ENCODE peak calls at places on chromosomes 16 and 17, in nine cellular contexts. I is mesothelial cell of epicardium, F is adrenal gland, L is sigmoid colon, R is breast epithelium, V is mucosa of descending colon, U is RWPE2, B is lower leg skin, W is fibroblast of pulmonary artery. P is an unnamed sample.

GRCh38 chr17:74568116-74568873 is 986 bp upstream of the CD300H start:
- DNase-seq in I (no peak), F (no peak), L (no peak), R (no peak), V (no peak), U (no peak), B (no peak), W (peak), P (no peak)

GRCh38 chr16:64478258-64478906 is 643.5 kb downstream of the CDH11 start:
- DNase-seq in I (no peak), F (no peak), L (no peak), R (no peak), V (no peak), U (no peak), B (no peak), W (peak), P (no peak)

GRCh38 chr16:89193021-89193575 is 7.2 kb downstream of the SLC22A31 start:
- DNase-seq in I (no peak), F (no peak), L (no peak), R (no peak), V (peak), U (peak), B (no peak), W (peak), P (peak)

GRCh38 chr17:72004011-72004427 is 116.8 kb upstream of the SOX9 start:
- DNase-seq in I (no peak), F (peak), L (no peak), R (no peak), V (no peak), U (peak), B (no peak), W (peak), P (no peak)

GRCh38 chr16:22260490-22260889 is 36.7 kb upstream of the POLR3E start:
- DNase-seq in I (no peak), F (no peak), L (no peak), R (no peak), V (peak), U (no peak), B (no peak), W (no peak), P (no peak)

GRCh38 chr16:16164244-16164643 is 59.0 kb downstream of the ABCC6 start:
- DNase-seq in I (no peak), F (no peak), L (no peak), R (no peak), V (no peak), U (no peak), B (no peak), W (no peak), P (no peak)

GRCh38 chr16:73196670-73197069 is 148.7 kb upstream of the ZFHX3 start:
- DNase-seq in I (no peak), F (peak), L (peak), R (peak), V (peak), U (no peak), B (no peak), W (peak), P (no peak)

GRCh38 chr17:57242148-57242547 is 14.2 kb upstream of the MSI2 start:
- DNase-seq in I (no peak), F (no peak), L (no peak), R (no peak), V (no peak), U (no peak), B (no peak), W (no peak), P (no peak)

GRCh38 chr17:29617125-29617480 is 5.6 kb downstream of the CORO6 start:
- DNase-seq in I (no peak), F (peak), L (peak), R (peak), V (peak), U (no peak), B (peak), W (peak), P (no peak)

GRCh38 chr17:57861737-57862409 is 12.0 kb upstream of the MRPS23 start:
- DNase-seq in I (no peak), F (peak), L (peak), R (no peak), V (peak), U (no peak), B (peak), W (no peak), P (no peak)

GRCh38 chr17:37710344-37710886 is 34.4 kb downstream of the HNF1B start:
- DNase-seq in I (no peak), F (peak), L (no peak), R (no peak), V (peak), U (no peak), B (no peak), W (peak), P (no peak)

GRCh38 chr16:72241930-72242329 is 70.0 kb upstream of the PMFBP1 start:
- DNase-seq in I (no peak), F (peak), L (no peak), R (no peak), V (no peak), U (no peak), B (no peak), W (peak), P (no peak)

GRCh38 chr17:64534187-64534586 is 27.4 kb downstream of the CEP95 start:
- DNase-seq in I (no peak), F (no peak), L (no peak), R (no peak), V (peak), U (no peak), B (no peak), W (no peak), P (no peak)

GRCh38 chr16:84284168-84284722 is 10.4 kb upstream of the WFDC1 start:
- DNase-seq in I (no peak), F (peak), L (peak), R (no peak), V (peak), U (no peak), B (peak), W (peak), P (no peak)

GRCh38 chr17:21352221-21352980 is 23.8 kb upstream of the KCNJ12 start:
- DNase-seq in I (no peak), F (no peak), L (peak), R (no peak), V (no peak), U (peak), B (no peak), W (no peak), P (peak)

GRCh38 chr16:79970551-79971236 is 370.2 kb upstream of the MAF start:
- DNase-seq in I (no peak), F (peak), L (peak), R (peak), V (no peak), U (no peak), B (no peak), W (peak), P (no peak)

GRCh38 chr17:65797809-65798208 is 236.4 kb upstream of the AXIN2 start:
- DNase-seq in I (no peak), F (no peak), L (no peak), R (no peak), V (no peak), U (no peak), B (no peak), W (no peak), P (no peak)

GRCh38 chr16:57533618-57534336 is 2.6 kb downstream of the CCDC102A start:
- DNase-seq in I (no peak), F (peak), L (peak), R (peak), V (no peak), U (peak), B (peak), W (no peak), P (no peak)

GRCh38 chr17:73211745-73212144 is 18.9 kb downstream of the COG1 start:
- DNase-seq in I (no peak), F (peak), L (no peak), R (peak), V (no peak), U (peak), B (no peak), W (no peak), P (no peak)

GRCh38 chr17:19262650-19263620 is 25.8 kb downstream of the EPN2 start:
- DNase-seq in I (no peak), F (no peak), L (peak), R (no peak), V (no peak), U (no peak), B (no peak), W (peak), P (no peak)

GRCh38 chr16:70380205-70380918 is 33.7 kb downstream of the DDX19A start:
- DNase-seq in I (peak), F (peak), L (peak), R (peak), V (peak), U (peak), B (peak), W (peak), P (no peak)

GRCh38 chr17:52049051-52049450 is 109.5 kb downstream of the CA10 start:
- DNase-seq in I (no peak), F (no peak), L (no peak), R (no peak), V (no peak), U (no peak), B (no peak), W (no peak), P (no peak)

GRCh38 chr17:40191237-40192208 is 14.3 kb downstream of the RAPGEFL1 start:
- DNase-seq in I (no peak), F (peak), L (peak), R (peak), V (peak), U (peak), B (peak), W (peak), P (no peak)

DNA sequence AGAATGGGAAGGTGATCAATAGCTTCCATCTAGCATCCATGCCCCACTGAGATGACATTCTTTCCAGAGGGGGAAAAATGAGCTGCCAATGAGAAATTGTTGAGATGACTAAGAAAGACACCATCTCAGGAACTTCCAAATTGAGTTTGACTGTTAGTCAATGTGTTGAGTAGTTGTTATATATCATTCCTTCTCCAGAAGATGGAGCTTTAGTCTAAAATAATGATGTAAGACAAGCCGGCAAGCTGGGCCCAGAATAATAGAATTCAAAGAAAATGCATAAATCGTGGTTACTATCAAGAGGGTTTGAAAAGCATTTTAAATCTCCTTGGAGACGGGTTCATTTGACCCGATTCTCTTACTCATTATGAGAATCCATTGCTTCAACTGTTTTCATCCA is 71.0 kb upstream of the ATF7IP2 start:
- DNase-seq in I (no peak), F (peak), L (no peak), R (no peak), V (no peak), U (no peak), B (no peak), W (peak), P (no peak)
- TF ChIP-seq CTCF in I (no peak), F (peak), L (no peak), R (no peak), V (no peak), U (peak), B (no peak), W (peak), P (peak)

GRCh38 chr17:28227278-28228108 is 91.5 kb upstream of the TMEM97 start:
- DNase-seq in I (peak), F (peak), L (no peak), R (peak), V (peak), U (peak), B (peak), W (peak), P (no peak)
- TF ChIP-seq CTCF in I (no peak), F (peak), L (no peak), R (no peak), V (no peak), U (peak), B (no peak), W (no peak), P (peak)

GRCh38 chr17:16380640-16381495 is at the start of gene UBB:
- DNase-seq in I (peak), F (peak), L (peak), R (peak), V (peak), U (peak), B (peak), W (peak), P (peak)
- TF ChIP-seq CTCF in I (no peak), F (no peak), L (no peak), R (no peak), V (no peak), U (no peak), B (no peak), W (no peak), P (peak)

GRCh38 chr16:78321611-78322010 is 222.2 kb downstream of the WWOX start:
- DNase-seq in I (no peak), F (no peak), L (no peak), R (no peak), V (no peak), U (no peak), B (no peak), W (no peak), P (no peak)

GRCh38 chr16:78323315-78323714 is 223.9 kb downstream of the WWOX start:
- DNase-seq in I (no peak), F (no peak), L (no peak), R (no peak), V (no peak), U (no peak), B (no peak), W (no peak), P (no peak)

GRCh38 chr16:78325532-78325931 is 226.1 kb downstream of the WWOX start:
- DNase-seq in I (no peak), F (no peak), L (no peak), R (no peak), V (no peak), U (no peak), B (no peak), W (no peak), P (no peak)

DNA sequence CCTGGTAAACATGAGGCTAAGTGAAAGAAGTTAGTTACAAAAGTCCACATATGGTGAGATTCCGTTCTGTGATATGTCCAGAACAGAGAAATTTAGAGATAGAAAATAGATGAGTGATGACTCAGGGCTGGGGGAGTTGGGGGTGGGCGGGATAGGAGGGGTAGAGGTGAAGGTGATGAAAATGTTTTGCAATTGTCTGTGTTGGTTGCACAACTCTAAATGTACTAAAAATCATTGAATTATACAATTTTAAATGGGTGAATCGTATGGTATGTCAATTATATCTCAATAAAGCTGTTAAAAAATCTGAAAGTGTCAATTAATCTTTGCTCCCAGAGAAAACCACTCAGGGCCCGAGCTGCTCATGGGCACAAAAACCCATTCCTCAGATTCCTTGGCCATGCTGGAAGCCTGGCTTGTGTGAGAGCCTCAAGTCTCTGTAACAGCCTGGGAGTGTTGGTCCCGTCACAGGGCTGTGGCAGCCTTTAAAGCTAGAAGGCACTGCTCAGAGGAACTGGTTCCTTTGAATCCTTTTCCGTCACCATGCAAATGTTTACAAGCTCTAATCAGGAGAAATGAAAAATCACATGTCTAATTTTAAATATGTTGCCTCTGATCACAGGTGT is 225.3 kb downstream of the WWOX start:
- DNase-seq in I (no peak), F (no peak), L (no peak), R (no peak), V (no peak), U (no peak), B (no peak), W (no peak), P (no peak)
- TF ChIP-seq CTCF in I (no peak), F (no peak), L (no peak), R (no peak), V (no peak), U (no peak), B (no peak), W (no peak), P (no peak)

DNA sequence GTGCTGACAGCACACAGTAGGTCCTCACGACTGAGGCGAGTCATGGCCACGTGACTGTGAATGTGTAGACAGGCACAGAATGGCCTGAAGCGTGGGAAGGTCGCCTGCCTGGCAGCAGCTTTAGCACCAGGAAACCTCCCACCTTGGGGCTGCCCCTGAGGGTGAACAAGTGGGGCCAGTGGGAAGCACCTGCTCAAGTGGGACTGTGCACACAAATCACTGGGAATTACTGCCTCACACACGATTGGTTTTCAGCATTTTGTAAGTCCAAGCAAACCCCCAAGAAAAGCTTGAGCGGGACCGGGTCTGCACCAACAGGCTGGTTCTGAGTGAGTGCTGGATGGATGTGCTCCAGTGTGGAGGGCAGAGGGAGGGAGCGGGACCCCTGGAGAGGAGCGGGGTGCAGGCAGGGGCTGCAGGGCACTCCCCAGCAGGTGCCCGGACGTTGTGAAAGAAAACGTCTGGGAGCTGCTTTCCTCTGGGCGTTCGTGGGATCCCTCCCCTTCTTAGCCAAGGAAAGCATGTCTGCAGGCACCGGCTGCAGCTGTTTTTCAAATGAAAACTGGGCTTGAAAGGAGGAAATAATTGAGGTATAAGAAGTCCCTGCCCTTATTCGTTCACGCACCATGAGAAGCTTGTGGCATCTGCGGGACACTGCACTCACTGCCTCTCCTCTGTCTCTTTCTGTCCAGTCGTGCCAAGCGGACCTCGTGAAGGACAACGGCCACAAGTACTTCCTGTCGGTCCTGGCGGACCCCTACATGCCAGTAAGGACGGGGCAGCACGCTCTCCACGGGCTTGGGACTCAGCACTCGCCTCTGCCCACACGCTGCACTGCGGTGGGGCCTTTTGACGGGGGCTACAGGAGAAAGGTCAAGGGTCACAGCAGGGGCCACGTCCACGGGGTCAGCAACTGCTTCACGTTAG is 111.7 kb upstream of the CHMP6 start:
- DNase-seq in I (no peak), F (no peak), L (peak), R (no peak), V (peak), U (peak), B (no peak), W (no peak), P (peak)
- TF ChIP-seq CTCF in I (no peak), F (no peak), L (no peak), R (no peak), V (no peak), U (no peak), B (no peak), W (no peak), P (no peak)

GRCh38 chr16:62190426-62190825 is 154.2 kb upstream of the CDH8 start:
- DNase-seq in I (no peak), F (no peak), L (no peak), R (no peak), V (no peak), U (no peak), B (no peak), W (no peak), P (no peak)
- TF ChIP-seq CTCF in I (peak), F (peak), L (peak), R (no peak), V (no peak), U (peak), B (no peak), W (peak), P (peak)

GRCh38 chr16:2767891-2768290 is 9.2 kb downstream of the ELOB start:
- DNase-seq in I (no peak), F (peak), L (no peak), R (no peak), V (peak), U (no peak), B (no peak), W (no peak), P (no peak)

GRCh38 chr16:2768403-2769089 is 8.5 kb downstream of the ELOB start:
- DNase-seq in I (no peak), F (no peak), L (no peak), R (no peak), V (no peak), U (no peak), B (no peak), W (no peak), P (no peak)

GRCh38 chr16:2765462-2766404 is 11.3 kb downstream of the ELOB start:
- DNase-seq in I (no peak), F (no peak), L (no peak), R (no peak), V (peak), U (no peak), B (no peak), W (no peak), P (no peak)

GRCh38 chr16:2766430-2767139 is 10.5 kb downstream of the ELOB start:
- DNase-seq in I (no peak), F (no peak), L (no peak), R (no peak), V (peak), U (no peak), B (no peak), W (no peak), P (no peak)

GRCh38 chr16:2767140-2767731 is 9.8 kb downstream of the ELOB start:
- DNase-seq in I (no peak), F (no peak), L (no peak), R (no peak), V (peak), U (no peak), B (no peak), W (no peak), P (no peak)
- TF ChIP-seq CTCF in I (no peak), F (no peak), L (no peak), R (no peak), V (no peak), U (no peak), B (no peak), W (no peak), P (no peak)

GRCh38 chr17:45077643-45078042 is 16.5 kb downstream of the NMT1 start:
- DNase-seq in I (no peak), F (no peak), L (no peak), R (no peak), V (no peak), U (no peak), B (no peak), W (no peak), P (no peak)

GRCh38 chr17:45070001-45070400 is 8.9 kb downstream of the NMT1 start:
- DNase-seq in I (no peak), F (no peak), L (no peak), R (no peak), V (no peak), U (no peak), B (no peak), W (no peak), P (no peak)

GRCh38 chr17:45070809-45071208 is 9.7 kb downstream of the NMT1 start:
- DNase-seq in I (no peak), F (no peak), L (no peak), R (no peak), V (no peak), U (no peak), B (no peak), W (no peak), P (no peak)

GRCh38 chr17:45073414-45074070 is 12.4 kb downstream of the NMT1 start:
- DNase-seq in I (no peak), F (no peak), L (peak), R (no peak), V (no peak), U (no peak), B (no peak), W (peak), P (no peak)
- TF ChIP-seq CTCF in I (no peak), F (no peak), L (no peak), R (no peak), V (no peak), U (no peak), B (no peak), W (no peak), P (no peak)

P was measured in chondrocyte.